ENCODE peak calls at places on chromosomes 3 and 15, in six cellular contexts. T is heart left ventricle, C is Calu3, X is suprapubic skin, S is mesothelial cell of epicardium, K is progenitor cell of endocrine pancreas. L is an unnamed sample.

GRCh38 chr15:79978694-79979519 is 7.9 kb upstream of the BCL2A1 start:
- DNase-seq in X (no peak), S (no peak), T (no peak), K (no peak), C (no peak), L (no peak)

GRCh38 chr3:45555154-45555591 is 39.4 kb upstream of the LIMD1 start:
- DNase-seq in C (no peak), X (no peak), T (no peak), S (no peak), K (no peak), L (no peak)

GRCh38 chr3:141272906-141273662 is 41.5 kb downstream of the PXYLP1 start:
- DNase-seq in C (no peak), S (no peak), X (no peak), T (no peak), K (no peak), L (no peak)

GRCh38 chr15:79988448-79989117 is 17.6 kb upstream of the BCL2A1 start:
- DNase-seq in S (no peak), X (no peak), C (no peak), T (no peak), K (no peak), L (no peak)

GRCh38 chr3:39384665-39385000 is 1.5 kb downstream of the SLC25A38 start:
- DNase-seq in K (no peak), S (no peak), T (no peak), X (no peak), C (no peak), L (no peak)

GRCh38 chr3:52620580-52620979 is 65.1 kb downstream of the PBRM1 start:
- DNase-seq in X (no peak), K (no peak), S (no peak), C (no peak), T (no peak), L (no peak)

GRCh38 chr15:89399390-89400120 is 64.9 kb upstream of the POLG start:
- DNase-seq in C (peak), X (no peak), T (no peak), K (no peak), S (no peak), L (no peak)

GRCh38 chr3:105806361-105806760 is 62.5 kb downstream of the CBLB start:
- DNase-seq in T (no peak), S (no peak), X (no peak), C (no peak), K (no peak), L (no peak)

GRCh38 chr3:128367726-128368125 is 99.0 kb downstream of the DNAJB8 start:
- DNase-seq in S (no peak), T (no peak), K (no peak), X (no peak), C (no peak), L (no peak)

GRCh38 chr15:46089438-46090044 is 454.7 kb downstream of the SQOR start:
- DNase-seq in K (no peak), T (no peak), S (no peak), C (no peak), X (no peak), L (no peak)

GRCh38 chr15:34709866-34710265 is 44.9 kb downstream of the GJD2 start:
- DNase-seq in S (no peak), C (no peak), K (no peak), X (no peak), T (no peak), L (no peak)

GRCh38 chr3:88807471-88808090 is 299.8 kb upstream of the EPHA3 start:
- DNase-seq in C (no peak), X (no peak), T (no peak), S (no peak), K (no peak), L (no peak)

GRCh38 chr15:68113273-68113672 is 59.2 kb downstream of the PIAS1 start:
- DNase-seq in T (no peak), K (no peak), X (no peak), S (no peak), C (no peak), L (no peak)

GRCh38 chr3:46926447-46926846 is 48.9 kb downstream of the PTH1R start:
- DNase-seq in S (no peak), C (no peak), K (no peak), X (no peak), T (no peak), L (no peak)

GRCh38 chr15:89665449-89666146 is 10.3 kb upstream of the KIF7 start:
- DNase-seq in C (peak), K (peak), S (no peak), X (no peak), T (peak), L (no peak)

GRCh38 chr3:14463330-14464216 is 61.2 kb downstream of the SLC6A6 start:
- DNase-seq in X (no peak), S (no peak), T (no peak), C (no peak), K (no peak), L (no peak)

GRCh38 chr3:140093742-140094141 is 158.8 kb downstream of the CLSTN2 start:
- DNase-seq in S (no peak), X (no peak), T (peak), C (peak), K (no peak), L (no peak)

GRCh38 chr3:50542177-50543034 is 25.1 kb downstream of the C3orf18 start:
- DNase-seq in S (peak), X (no peak), K (peak), T (peak), C (peak), L (peak)

GRCh38 chr3:184377374-184377773 is 633 bp downstream of the THPO start:
- DNase-seq in X (no peak), S (no peak), K (no peak), C (no peak), T (no peak), L (no peak)

GRCh38 chr15:93072440-93073394 is 16.3 kb downstream of the RGMA start:
- DNase-seq in X (no peak), C (peak), T (peak), S (peak), K (peak), L (peak)

GRCh38 chr15:22918056-22918455 is 62.1 kb downstream of the CYFIP1 start:
- DNase-seq in X (no peak), T (no peak), S (no peak), C (no peak), K (no peak), L (no peak)

GRCh38 chr3:19972056-19972455 is 25.2 kb downstream of the RAB5A start:
- DNase-seq in X (no peak), K (no peak), C (no peak), T (no peak), S (no peak), L (no peak)

GRCh38 chr3:31772155-31772761 is 208.8 kb downstream of the OSBPL10 start:
- DNase-seq in T (no peak), K (no peak), S (no peak), X (no peak), C (no peak), L (no peak)

GRCh38 chr3:5162102-5162501 is 25.4 kb upstream of the EDEM1 start:
- DNase-seq in C (no peak), K (no peak), S (no peak), T (no peak), X (no peak), L (no peak)

GRCh38 chr3:60304103-60304502 is 947.1 kb downstream of the FHIT start:
- DNase-seq in C (no peak), K (no peak), X (no peak), S (no peak), T (no peak), L (no peak)

GRCh38 chr3:39277893-39278615 is 1.8 kb downstream of the CX3CR1 start:
- DNase-seq in X (no peak), C (no peak), T (no peak), S (no peak), K (no peak), L (no peak)

GRCh38 chr15:101314301-101314700 is 19.3 kb upstream of the SNRPA1 start:
- DNase-seq in T (no peak), S (no peak), K (no peak), C (no peak), X (no peak), L (no peak)

GRCh38 chr15:31371520-31372240 is 45.0 kb downstream of the KLF13 start:
- DNase-seq in K (no peak), X (no peak), C (no peak), S (no peak), T (no peak), L (no peak)

GRCh38 chr15:35066094-35066493 is 19.0 kb downstream of the NANOGP8 start:
- DNase-seq in K (no peak), S (no peak), C (no peak), T (no peak), X (no peak), L (no peak)

GRCh38 chr3:183151086-183151485 is 11.4 kb downstream of the LAMP3 start:
- DNase-seq in T (no peak), S (no peak), X (no peak), C (no peak), K (no peak), L (no peak)

GRCh38 chr15:45535486-45536042 is 13.0 kb upstream of the SLC30A4 start:
- DNase-seq in X (no peak), T (no peak), K (no peak), S (no peak), C (peak), L (no peak)

GRCh38 chr3:121759541-121760202 is 10.1 kb upstream of the GOLGB1 start:
- DNase-seq in C (no peak), K (no peak), X (no peak), T (no peak), S (no peak), L (no peak)

GRCh38 chr15:78306176-78306774 is 6.9 kb upstream of the SKIC8 start:
- DNase-seq in C (peak), K (no peak), X (no peak), T (no peak), S (no peak), L (no peak)

GRCh38 chr15:74783072-74783807 is 1.4 kb downstream of the CSK start:
- DNase-seq in C (peak), S (no peak), X (no peak), K (no peak), T (no peak), L (no peak)

GRCh38 chr3:163916596-163917560 is 1161.4 kb downstream of the SI start:
- DNase-seq in T (no peak), C (peak), X (no peak), S (no peak), K (no peak), L (no peak)

GRCh38 chr3:81920805-81921204 is 159.4 kb upstream of the GBE1 start:
- DNase-seq in C (no peak), T (no peak), K (no peak), S (no peak), X (no peak), L (no peak)

GRCh38 chr3:12508316-12508715 is 24.0 kb downstream of the TSEN2 start:
- DNase-seq in T (no peak), X (no peak), S (no peak), K (no peak), C (no peak), L (no peak)

GRCh38 chr3:189308594-189308993 is 136.8 kb downstream of the TPRG1 start:
- DNase-seq in S (no peak), K (no peak), T (no peak), X (no peak), C (no peak), L (no peak)

GRCh38 chr3:197197334-197197733 is 101.1 kb downstream of the DLG1 start:
- DNase-seq in T (no peak), S (no peak), X (no peak), C (no peak), K (no peak), L (no peak)

GRCh38 chr3:135260025-135260424 is 465.0 kb downstream of the EPHB1 start:
- DNase-seq in S (no peak), X (no peak), T (no peak), C (no peak), K (no peak), L (no peak)
- TF ChIP-seq CTCF in S (no peak), X (no peak), T (no peak), C (no peak), K (no peak), L (no peak)

GRCh38 chr3:7787871-7788828 is 713.5 kb upstream of the LMCD1 start:
- DNase-seq in C (peak), K (no peak), S (no peak), T (no peak), X (no peak), L (no peak)
- TF ChIP-seq CTCF in C (no peak), K (no peak), S (no peak), T (no peak), X (no peak), L (no peak)

DNA sequence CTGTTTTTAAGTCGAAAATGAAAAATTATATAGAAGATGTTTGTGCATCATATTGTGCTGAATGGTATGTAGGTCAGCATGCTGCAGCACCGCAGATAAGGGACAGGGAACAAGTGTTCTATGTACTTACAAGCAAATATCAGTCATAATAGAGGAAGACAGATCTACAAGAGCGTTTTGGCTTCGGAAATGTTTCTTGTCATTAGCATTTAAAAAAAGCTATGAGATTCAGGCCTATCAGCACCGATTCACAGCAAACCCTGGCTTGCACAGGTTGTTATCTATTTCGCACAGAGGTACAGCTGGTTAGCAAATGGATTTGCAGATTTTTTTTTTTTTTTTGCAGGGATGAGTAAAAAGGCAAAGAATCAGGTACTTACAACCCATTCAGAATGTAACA is 204.2 kb upstream of the TBC1D5 start:
- DNase-seq in C (no peak), T (no peak), X (no peak), K (no peak), S (no peak), L (no peak)
- TF ChIP-seq CTCF in C (no peak), T (no peak), X (no peak), K (no peak), S (no peak), L (no peak)

GRCh38 chr15:58438956-58439355 is 7.2 kb downstream of the LIPC start:
- DNase-seq in T (peak), X (no peak), K (no peak), S (no peak), C (peak), L (no peak)
- TF ChIP-seq CTCF in T (no peak), X (no peak), K (peak), S (no peak), C (no peak), L (peak)

GRCh38 chr3:188052229-188052965 is 101.6 kb upstream of the LPP start:
- DNase-seq in X (peak), K (peak), C (no peak), T (peak), S (peak), L (no peak)
- TF ChIP-seq CTCF in X (peak), K (peak), C (no peak), T (no peak), S (no peak), L (peak)

GRCh38 chr3:133910422-133910821 is 14.7 kb upstream of the RAB6B start:
- DNase-seq in K (no peak), X (no peak), S (no peak), C (no peak), T (no peak), L (no peak)
- TF ChIP-seq CTCF in K (peak), X (no peak), S (no peak), C (no peak), T (no peak), L (peak)

GRCh38 chr3:143135150-143135549 is 15.6 kb downstream of the CHST2 start:
- DNase-seq in X (no peak), C (peak), S (no peak), T (no peak), K (no peak), L (no peak)

GRCh38 chr3:143138948-143139347 is 19.4 kb downstream of the CHST2 start:
- DNase-seq in T (no peak), C (no peak), X (no peak), S (no peak), K (no peak), L (no peak)

GRCh38 chr3:143137637-143138036 is 18.1 kb downstream of the CHST2 start:
- DNase-seq in T (no peak), X (no peak), K (no peak), S (no peak), C (no peak), L (no peak)

GRCh38 chr3:143132246-143132980 is 12.8 kb downstream of the CHST2 start:
- DNase-seq in T (no peak), K (no peak), C (no peak), S (no peak), X (no peak), L (no peak)

DNA sequence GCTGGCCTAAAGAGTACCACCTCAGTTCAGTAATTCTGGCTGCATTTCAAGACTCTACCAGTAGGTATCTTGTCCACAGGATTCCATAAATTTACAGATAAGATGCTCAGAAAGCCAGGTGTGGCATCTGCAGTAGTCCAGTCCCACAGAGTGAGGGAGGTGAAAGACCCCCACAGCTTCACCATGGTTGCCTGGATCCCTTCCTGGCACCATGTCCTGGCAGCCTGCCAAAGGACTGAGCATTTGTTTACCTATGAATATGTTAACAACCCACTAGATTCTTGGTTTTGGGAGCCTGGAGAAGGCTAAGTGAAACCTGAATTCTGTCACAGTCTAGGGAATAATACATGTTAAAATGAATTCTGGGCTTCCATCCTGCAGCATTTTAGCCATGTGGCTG is 14.9 kb downstream of the CHST2 start:
- DNase-seq in X (no peak), S (no peak), T (no peak), C (peak), K (no peak), L (no peak)
- TF ChIP-seq CTCF in X (no peak), S (no peak), T (no peak), C (no peak), K (no peak), L (no peak)

DNA sequence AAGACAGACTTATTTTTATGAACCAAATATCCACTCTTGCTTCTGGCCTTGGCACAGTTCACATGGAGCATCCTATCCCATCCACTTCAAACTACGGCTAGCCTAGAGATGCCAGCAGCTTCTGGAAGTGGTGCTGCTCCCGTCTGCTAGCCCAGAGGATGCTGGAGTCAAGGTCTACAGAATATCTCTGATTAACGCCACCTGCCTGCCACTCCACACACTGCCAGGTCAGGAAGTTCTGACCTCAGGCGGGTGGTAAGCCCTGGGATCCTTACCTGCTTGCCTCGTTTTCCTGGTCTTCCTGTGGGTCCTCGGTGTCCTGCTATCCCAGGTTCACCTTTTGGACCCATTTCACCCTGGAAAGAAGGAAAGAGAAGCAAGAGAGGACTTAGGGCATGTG is 42.9 kb downstream of the EAF1 start:
- DNase-seq in K (no peak), S (no peak), X (peak), T (no peak), C (no peak), L (no peak)
- TF ChIP-seq CTCF in K (no peak), S (no peak), X (no peak), T (no peak), C (no peak), L (no peak)

GRCh38 chr3:84742915-84743314 is 215.9 kb upstream of the CADM2 start:
- DNase-seq in K (no peak), C (no peak), S (no peak), X (no peak), T (no peak), L (no peak)

GRCh38 chr3:84738101-84738500 is 220.7 kb upstream of the CADM2 start:
- DNase-seq in C (no peak), K (no peak), X (no peak), S (no peak), T (no peak), L (no peak)
- TF ChIP-seq CTCF in C (no peak), K (no peak), X (no peak), S (no peak), T (no peak), L (no peak)

L was measured in type B pancreatic cell.